ENCODE peak calls at places on chromosome X, in four cellular contexts. One of them, this sample, is unnamed. For H3K4me1, the result is how much of the 10 kb centered on the place peaks cover.

GRCh38 chrX:40864972-40865371 is 129.6 kb upstream of the MED14 start:
- DNase-seq in A549: no peak
- DNase-seq in esophagus muscularis mucosa: no peak
- DNase-seq in ovary: no peak
- DNase-seq in this sample: no peak

GRCh38 chrX:38561126-38561868 is at the start of gene TSPAN7:
- DNase-seq in ovary: peak
- DNase-seq in A549: peak
- DNase-seq in esophagus muscularis mucosa: no peak
- DNase-seq in this sample: peak

GRCh38 chrX:13377537-13377936 is 57.7 kb upstream of the ATXN3L start:
- DNase-seq in ovary: no peak
- DNase-seq in A549: no peak
- DNase-seq in esophagus muscularis mucosa: no peak
- DNase-seq in this sample: no peak

GRCh38 chrX:39202641-39203040 is 401.4 kb downstream of the MID1IP1 start:
- DNase-seq in esophagus muscularis mucosa: no peak
- DNase-seq in ovary: no peak
- DNase-seq in A549: no peak
- DNase-seq in this sample: no peak

GRCh38 chrX:13689519-13690211 is 737 bp downstream of the RAB9A start:
- DNase-seq in ovary: no peak
- DNase-seq in A549: no peak
- DNase-seq in esophagus muscularis mucosa: no peak
- DNase-seq in this sample: no peak

GRCh38 chrX:155893513-155893912 is 12.4 kb downstream of the VAMP7 start:
- DNase-seq in ovary: no peak
- DNase-seq in esophagus muscularis mucosa: no peak
- DNase-seq in A549: no peak
- DNase-seq in this sample: no peak

GRCh38 chrX:133053854-133054565 is 42.9 kb downstream of the USP26 start:
- DNase-seq in esophagus muscularis mucosa: no peak
- DNase-seq in ovary: no peak
- DNase-seq in A549: no peak
- DNase-seq in this sample: no peak

GRCh38 chrX:149631293-149632165 is at the start of gene TMEM185A:
- DNase-seq in esophagus muscularis mucosa: no peak
- DNase-seq in A549: peak
- DNase-seq in ovary: peak
- DNase-seq in this sample: peak

GRCh38 chrX:101397779-101398178 is 7.0 kb downstream of the RPL36A start:
- DNase-seq in ovary: no peak
- DNase-seq in A549: no peak
- DNase-seq in esophagus muscularis mucosa: no peak
- DNase-seq in this sample: no peak

GRCh38 chrX:69321006-69321655 is 155.9 kb upstream of the PJA1 start:
- DNase-seq in A549: no peak
- DNase-seq in esophagus muscularis mucosa: peak
- DNase-seq in ovary: no peak
- DNase-seq in this sample: no peak

GRCh38 chrX:148878371-148878770 is 378.0 kb downstream of the AFF2 start:
- DNase-seq in ovary: no peak
- DNase-seq in A549: no peak
- DNase-seq in esophagus muscularis mucosa: no peak
- DNase-seq in this sample: no peak

DNA sequence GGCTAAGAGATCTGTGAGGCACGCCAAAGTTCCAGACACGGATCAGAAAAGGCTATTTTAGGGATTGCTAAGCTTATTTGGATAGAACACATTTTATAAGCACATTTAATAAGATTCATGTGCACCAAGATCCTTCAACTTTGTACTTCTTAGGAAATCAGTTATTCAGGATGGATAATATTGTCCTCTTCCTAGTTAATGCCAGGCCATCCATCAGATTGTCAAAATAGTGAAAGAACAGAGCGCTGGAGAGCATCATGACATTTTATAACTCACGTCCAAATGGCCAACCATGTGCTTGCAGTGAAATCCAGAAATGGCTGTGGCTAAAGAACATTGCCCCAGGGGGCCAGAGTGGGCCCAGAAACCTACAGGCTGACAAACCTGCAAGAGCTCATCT is 129.9 kb downstream of the ATG4A start:
- DNase-seq in esophagus muscularis mucosa: no peak
- DNase-seq in A549: no peak
- DNase-seq in ovary: no peak
- DNase-seq in this sample: no peak
- H3K27ac ChIP-seq in esophagus muscularis mucosa: peak
- H3K27ac ChIP-seq in A549: no peak
- H3K27ac ChIP-seq in ovary: no peak
- H3K27ac ChIP-seq in this sample: no peak

GRCh38 chrX:7144126-7144525 is 3.4 kb upstream of the STS start:
- DNase-seq in ovary: no peak
- DNase-seq in A549: no peak
- DNase-seq in esophagus muscularis mucosa: no peak
- DNase-seq in this sample: no peak

GRCh38 chrX:7147431-7147977 is at the start of gene STS:
- DNase-seq in esophagus muscularis mucosa: no peak
- DNase-seq in A549: no peak
- DNase-seq in ovary: peak
- DNase-seq in this sample: peak

GRCh38 chrX:7146026-7146702 is 1.3 kb upstream of the STS start:
- DNase-seq in ovary: no peak
- DNase-seq in esophagus muscularis mucosa: no peak
- DNase-seq in A549: no peak
- DNase-seq in this sample: no peak

GRCh38 chrX:7146703-7147430 is 645 bp upstream of the STS start:
- DNase-seq in A549: no peak
- DNase-seq in esophagus muscularis mucosa: no peak
- DNase-seq in ovary: no peak
- DNase-seq in this sample: peak

DNA sequence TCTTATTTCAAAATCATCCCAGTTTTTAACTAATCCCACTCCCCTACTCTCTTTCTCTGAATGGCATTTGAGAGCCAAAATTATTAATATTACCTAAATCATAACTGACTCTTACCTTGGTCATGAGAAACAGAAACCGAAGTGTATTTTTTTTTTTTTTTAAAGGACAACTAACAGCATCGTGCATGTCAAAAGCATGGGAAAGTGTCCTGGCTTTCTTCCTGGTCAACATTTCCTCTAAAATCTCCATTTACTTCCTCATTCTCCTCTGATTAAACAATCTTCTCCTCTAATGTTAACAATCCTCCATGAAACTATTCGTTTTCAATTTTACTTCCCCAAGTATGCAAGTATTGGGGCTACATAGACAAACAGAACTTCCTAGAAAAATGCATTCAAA is 2.1 kb upstream of the STS start:
- DNase-seq in A549: no peak
- DNase-seq in ovary: no peak
- DNase-seq in esophagus muscularis mucosa: no peak
- DNase-seq in this sample: no peak
- H3K4me1 ChIP-seq in A549: under half
- H3K4me1 ChIP-seq in ovary: under half
- H3K4me1 ChIP-seq in esophagus muscularis mucosa: under half
- H3K4me1 ChIP-seq in this sample: under half

DNA sequence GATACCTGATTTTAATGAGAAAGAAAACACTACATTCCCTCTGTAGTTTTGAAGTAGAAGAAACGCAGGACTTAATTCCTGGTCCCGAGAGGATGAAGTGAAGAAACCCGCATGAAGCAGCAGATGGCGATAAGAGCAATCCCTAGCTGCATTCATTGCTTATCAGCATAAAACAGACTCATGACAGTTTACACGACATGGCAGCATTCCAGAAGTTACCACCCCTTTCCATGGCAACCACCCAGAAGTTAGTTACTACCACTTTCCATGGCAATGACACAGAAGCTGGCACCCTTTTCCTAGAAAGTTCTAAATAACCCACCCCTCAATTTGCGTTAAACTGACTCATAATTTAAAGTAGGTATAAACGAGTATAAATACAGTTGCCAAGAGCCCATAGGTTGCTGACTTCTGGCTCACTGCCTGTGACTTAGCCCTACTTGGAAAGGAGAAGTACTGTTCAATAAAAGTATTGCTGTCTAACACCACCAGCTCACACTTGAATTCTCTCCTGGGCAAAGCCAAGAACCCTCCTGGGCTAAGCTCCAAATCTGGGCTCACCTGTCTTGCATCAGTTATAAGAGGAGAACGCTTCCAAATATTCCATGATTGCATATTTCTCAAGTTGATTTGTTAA is 5.5 kb upstream of the XAGE2 start:
- DNase-seq in A549: no peak
- DNase-seq in ovary: no peak
- DNase-seq in esophagus muscularis mucosa: no peak
- DNase-seq in this sample: peak
- TF ChIP-seq EP300 in A549: no peak
- TF ChIP-seq EP300 in ovary: no peak
- TF ChIP-seq EP300 in esophagus muscularis mucosa: no peak
- TF ChIP-seq EP300 in this sample: no peak

DNA sequence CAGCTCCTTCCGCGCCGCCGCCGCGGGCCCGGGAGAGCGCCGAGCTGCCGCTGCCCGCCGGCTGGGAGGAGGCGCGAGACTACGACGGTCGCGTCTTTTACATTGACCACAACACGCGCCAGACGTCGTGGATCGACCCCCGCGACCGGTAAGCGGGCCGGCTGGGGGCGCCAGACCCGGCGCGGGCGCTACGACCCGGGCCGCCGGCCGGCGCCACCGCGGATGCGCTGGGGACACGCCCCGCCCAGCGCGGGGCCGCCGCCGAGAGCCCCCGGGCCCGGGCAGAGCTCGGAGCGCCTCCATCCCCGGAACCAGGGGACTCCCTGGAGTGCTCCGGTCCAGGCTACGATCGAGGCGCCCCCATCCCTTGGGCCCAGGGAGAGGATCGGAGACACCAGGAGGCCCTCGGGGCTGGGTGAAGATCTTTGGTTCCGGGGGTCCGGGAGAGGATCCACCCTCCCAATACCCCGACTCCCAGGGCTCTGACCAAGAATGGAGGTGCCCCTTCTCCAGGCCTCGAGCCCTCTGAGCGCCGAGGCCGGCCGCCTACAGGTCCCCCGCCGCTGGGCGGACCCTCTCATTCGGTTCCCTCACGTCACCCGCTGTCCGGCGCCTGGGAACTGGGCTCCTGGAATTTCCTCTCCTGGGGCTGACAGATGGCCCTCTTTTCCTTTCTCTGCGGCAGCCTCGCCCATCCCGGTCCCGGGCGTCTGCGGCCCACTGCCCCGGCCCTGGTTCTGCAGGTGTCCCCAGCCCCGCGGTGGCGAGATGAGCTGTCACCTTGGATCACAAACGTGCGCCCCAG is 48.8 kb downstream of the CLDN34 start:
- DNase-seq in esophagus muscularis mucosa: no peak
- DNase-seq in A549: no peak
- DNase-seq in ovary: peak
- DNase-seq in this sample: no peak
- H3K27ac ChIP-seq in esophagus muscularis mucosa: peak
- H3K27ac ChIP-seq in A549: peak
- H3K27ac ChIP-seq in ovary: peak
- H3K27ac ChIP-seq in this sample: peak

GRCh38 chrX:31443654-31444053 is 371.8 kb upstream of the FTHL17 start:
- DNase-seq in A549: no peak
- DNase-seq in esophagus muscularis mucosa: no peak
- DNase-seq in ovary: no peak
- DNase-seq in this sample: no peak
- H3K4me1 ChIP-seq in A549: under half
- H3K4me1 ChIP-seq in esophagus muscularis mucosa: under half
- H3K4me1 ChIP-seq in ovary: under half
- H3K4me1 ChIP-seq in this sample: under half

DNA sequence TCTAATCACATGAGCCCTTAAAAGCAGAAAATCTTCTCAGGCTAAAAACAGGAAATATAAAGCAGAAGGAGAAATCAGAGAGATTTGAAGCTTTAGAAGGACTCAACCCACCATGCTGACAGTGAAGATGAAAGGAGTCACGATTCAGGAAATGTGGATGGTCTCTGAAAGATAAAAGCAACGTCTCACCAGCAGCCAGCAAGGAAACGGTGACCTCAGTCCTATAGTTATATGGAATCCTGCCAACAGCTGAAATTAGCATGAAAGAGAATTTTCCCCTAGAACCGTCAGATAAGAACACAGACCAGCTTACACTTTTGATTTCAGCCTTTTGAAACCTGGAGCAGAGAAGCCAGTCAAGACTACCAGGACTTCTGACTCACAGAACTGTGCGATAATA is 715.7 kb upstream of the HTR2C start:
- DNase-seq in A549: no peak
- DNase-seq in esophagus muscularis mucosa: no peak
- DNase-seq in ovary: no peak
- DNase-seq in this sample: no peak
- TF ChIP-seq EP300 in A549: no peak
- TF ChIP-seq EP300 in esophagus muscularis mucosa: no peak
- TF ChIP-seq EP300 in ovary: no peak
- TF ChIP-seq EP300 in this sample: no peak

GRCh38 chrX:67296395-67296794 is 247.4 kb upstream of the AR start:
- DNase-seq in ovary: no peak
- DNase-seq in A549: no peak
- DNase-seq in esophagus muscularis mucosa: no peak
- DNase-seq in this sample: no peak
- H3K27ac ChIP-seq in ovary: no peak
- H3K27ac ChIP-seq in A549: no peak
- H3K27ac ChIP-seq in esophagus muscularis mucosa: no peak
- H3K27ac ChIP-seq in this sample: no peak

GRCh38 chrX:17413228-17413627 is 38.2 kb downstream of the NHS start:
- DNase-seq in A549: no peak
- DNase-seq in esophagus muscularis mucosa: no peak
- DNase-seq in ovary: no peak
- DNase-seq in this sample: no peak

GRCh38 chrX:17412692-17413091 is 37.7 kb downstream of the NHS start:
- DNase-seq in A549: peak
- DNase-seq in esophagus muscularis mucosa: no peak
- DNase-seq in ovary: no peak
- DNase-seq in this sample: no peak

GRCh38 chrX:17414057-17414658 is 39.2 kb downstream of the NHS start:
- DNase-seq in A549: no peak
- DNase-seq in esophagus muscularis mucosa: no peak
- DNase-seq in ovary: no peak
- DNase-seq in this sample: no peak

GRCh38 chrX:17415242-17415815 is 40.3 kb downstream of the NHS start:
- DNase-seq in ovary: no peak
- DNase-seq in esophagus muscularis mucosa: no peak
- DNase-seq in A549: no peak
- DNase-seq in this sample: no peak

DNA sequence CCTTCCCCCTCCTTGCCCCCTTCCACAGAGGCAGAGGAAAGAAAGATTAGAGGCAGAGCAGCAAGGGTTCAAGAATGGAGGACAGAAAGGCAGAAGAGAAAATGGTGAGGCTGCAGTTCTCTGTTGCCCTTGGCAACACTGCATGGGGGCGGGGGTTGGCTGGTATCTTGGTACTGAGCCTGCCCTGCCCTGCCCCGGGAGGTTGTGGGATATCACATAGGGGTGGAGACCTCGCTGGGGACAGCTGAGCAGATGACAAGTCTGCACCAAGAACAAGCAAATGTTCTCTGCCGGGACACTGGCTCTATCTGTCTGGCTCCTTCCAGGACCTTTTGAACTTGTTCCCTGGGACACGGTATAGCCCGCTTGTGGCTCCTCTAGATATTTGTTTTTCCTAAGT is 39.8 kb downstream of the NHS start:
- DNase-seq in A549: no peak
- DNase-seq in esophagus muscularis mucosa: no peak
- DNase-seq in ovary: no peak
- DNase-seq in this sample: peak
- H3K4me1 ChIP-seq in A549: half or more
- H3K4me1 ChIP-seq in esophagus muscularis mucosa: under half
- H3K4me1 ChIP-seq in ovary: under half
- H3K4me1 ChIP-seq in this sample: under half

This sample was measured in transverse colon.